ENCODE peak calls at places on chromosomes 4 and X, in seven cellular contexts. One of them, this sample, is unnamed.

GRCh38 chr4:7854697-7855370 is 84.8 kb downstream of the AFAP1 start:
- DNase-seq in H9: no peak
- DNase-seq in GM03348: no peak
- DNase-seq in T-helper 2 cell: peak; percentile 82
- DNase-seq in mesenchymal stem cell: no peak
- DNase-seq in type B pancreatic cell: no peak
- DNase-seq in B cell: no peak
- DNase-seq in this sample: no peak

GRCh38 chr4:11028334-11028733 is 343.8 kb upstream of the CLNK start:
- DNase-seq in mesenchymal stem cell: no peak
- DNase-seq in type B pancreatic cell: no peak
- DNase-seq in GM03348: no peak
- DNase-seq in H9: no peak
- DNase-seq in T-helper 2 cell: no peak
- DNase-seq in B cell: no peak
- DNase-seq in this sample: no peak

GRCh38 chr4:4605849-4606248 is 64.0 kb upstream of the STX18 start:
- DNase-seq in B cell: no peak
- DNase-seq in H9: no peak
- DNase-seq in GM03348: no peak
- DNase-seq in type B pancreatic cell: no peak
- DNase-seq in mesenchymal stem cell: no peak
- DNase-seq in T-helper 2 cell: no peak
- DNase-seq in this sample: no peak

GRCh38 chr4:38008493-38009120 is 48.4 kb downstream of the PTTG2 start:
- DNase-seq in T-helper 2 cell: no peak
- DNase-seq in mesenchymal stem cell: no peak
- DNase-seq in GM03348: no peak
- DNase-seq in type B pancreatic cell: no peak
- DNase-seq in B cell: no peak
- DNase-seq in H9: no peak
- DNase-seq in this sample: no peak

GRCh38 chr4:98536631-98537030 is 121.8 kb downstream of the TSPAN5 start:
- DNase-seq in type B pancreatic cell: no peak
- DNase-seq in B cell: no peak
- DNase-seq in GM03348: no peak
- DNase-seq in H9: peak; percentile 68
- DNase-seq in mesenchymal stem cell: no peak
- DNase-seq in T-helper 2 cell: no peak
- DNase-seq in this sample: no peak

GRCh38 chrX:126448681-126449080 is 103.9 kb downstream of the DCAF12L1 start:
- DNase-seq in T-helper 2 cell: no peak
- DNase-seq in type B pancreatic cell: no peak
- DNase-seq in H9: no peak
- DNase-seq in B cell: no peak
- DNase-seq in GM03348: no peak
- DNase-seq in mesenchymal stem cell: no peak
- DNase-seq in this sample: no peak

GRCh38 chrX:132270021-132270420 is 50.8 kb upstream of the RAP2C start:
- DNase-seq in type B pancreatic cell: no peak
- DNase-seq in T-helper 2 cell: no peak
- DNase-seq in mesenchymal stem cell: no peak
- DNase-seq in B cell: no peak
- DNase-seq in GM03348: no peak
- DNase-seq in H9: no peak
- DNase-seq in this sample: no peak

GRCh38 chr4:15774020-15774420 is 4.1 kb upstream of the CD38 start:
- DNase-seq in mesenchymal stem cell: peak; percentile 75
- DNase-seq in B cell: no peak
- DNase-seq in type B pancreatic cell: no peak
- DNase-seq in T-helper 2 cell: no peak
- DNase-seq in GM03348: no peak
- DNase-seq in H9: no peak
- DNase-seq in this sample: no peak

GRCh38 chr4:13327991-13328390 is 156.1 kb downstream of the RAB28 start:
- DNase-seq in mesenchymal stem cell: no peak
- DNase-seq in type B pancreatic cell: no peak
- DNase-seq in H9: no peak
- DNase-seq in GM03348: peak; percentile 22
- DNase-seq in T-helper 2 cell: no peak
- DNase-seq in B cell: no peak
- DNase-seq in this sample: no peak

GRCh38 chrX:40151211-40152172 is 53.7 kb upstream of the BCOR start:
- DNase-seq in T-helper 2 cell: no peak
- DNase-seq in mesenchymal stem cell: peak; percentile 69
- DNase-seq in B cell: no peak
- DNase-seq in type B pancreatic cell: no peak
- DNase-seq in GM03348: no peak
- DNase-seq in H9: peak; percentile 50
- DNase-seq in this sample: no peak

This sample was measured in GM10248.